ENCODE peak calls at places on chromosome 1, in six cellular contexts. P is AG04449, D is adrenal gland, M is RWPE2, S is AG09319, X is pancreas. V is an unnamed sample.
A peak's percentile ranks its signal among the peaks of the same experiment; 100 is the strongest.

GRCh38 chr1:30315185-30315960 is 408.0 kb downstream of the MATN1 start:
- DNase-seq in X (no peak), P (no peak), M (no peak), S (no peak), D (no peak), V (no peak)

GRCh38 chr1:20477355-20478071 is 8.5 kb downstream of the CAMK2N1 start:
- DNase-seq in S (no peak), M (no peak), X (no peak), P (no peak), D (peak; percentile 48), V (no peak)

GRCh38 chr1:99659755-99660210 is 13.9 kb downstream of the PALMD start:
- DNase-seq in X (no peak), P (peak; percentile 24), M (peak; percentile 70), S (peak; percentile 28), D (no peak), V (no peak)

GRCh38 chr1:83978056-83978455 is 20.9 kb downstream of the TTLL7 start:
- DNase-seq in P (no peak), X (no peak), M (no peak), D (no peak), S (no peak), V (no peak)

GRCh38 chr1:114671011-114671938 is 1.4 kb upstream of the DENND2C start:
- DNase-seq in D (no peak), X (no peak), S (no peak), P (no peak), M (no peak), V (no peak)

GRCh38 chr1:246954126-246954525 is 22.4 kb upstream of the AHCTF1 start:
- DNase-seq in D (no peak), M (no peak), X (no peak), S (no peak), P (no peak), V (no peak)

GRCh38 chr1:213783273-213783672 is 204.5 kb upstream of the PROX1 start:
- DNase-seq in D (no peak), P (no peak), M (no peak), X (no peak), S (no peak), V (no peak)

GRCh38 chr1:76075877-76076276 is 1.3 kb downstream of the ST6GALNAC3 start:
- DNase-seq in D (no peak), S (no peak), P (no peak), M (no peak), X (no peak), V (no peak)

GRCh38 chr1:236148471-236148847 is 6.1 kb downstream of the GPR137B start:
- DNase-seq in S (no peak), X (no peak), D (no peak), P (no peak), M (no peak), V (no peak)

GRCh38 chr1:201021333-201022177 is 2.0 kb downstream of the KIF21B start:
- DNase-seq in M (no peak), S (no peak), P (no peak), X (no peak), D (no peak), V (no peak)

GRCh38 chr1:11309385-11309784 is 36.4 kb downstream of the UBIAD1 start:
- DNase-seq in P (no peak), X (no peak), D (no peak), M (no peak), S (no peak), V (no peak)

GRCh38 chr1:156655151-156655903 is 13.4 kb downstream of the BCAN start:
- DNase-seq in X (no peak), S (no peak), D (no peak), P (no peak), M (no peak), V (no peak)

GRCh38 chr1:6209661-6210605 is 4.0 kb downstream of the RNF207 start:
- DNase-seq in D (no peak), X (no peak), P (no peak), M (no peak), S (no peak), V (no peak)
- TF ChIP-seq CTCF in D (no peak), X (no peak), P (no peak), M (no peak), S (peak; percentile 12), V (no peak)

GRCh38 chr1:221837886-221838285 is 96.0 kb upstream of the DUSP10 start:
- DNase-seq in M (no peak), S (no peak), D (no peak), P (no peak), X (no peak), V (no peak)
- TF ChIP-seq CTCF in M (no peak), S (no peak), D (no peak), P (no peak), X (no peak), V (no peak)

GRCh38 chr1:203089651-203090045 is 3.8 kb upstream of the MYOG start:
- DNase-seq in P (no peak), D (no peak), X (no peak), M (no peak), S (no peak), V (no peak)
- TF ChIP-seq CTCF in P (no peak), D (no peak), X (no peak), M (no peak), S (no peak), V (no peak)

DNA sequence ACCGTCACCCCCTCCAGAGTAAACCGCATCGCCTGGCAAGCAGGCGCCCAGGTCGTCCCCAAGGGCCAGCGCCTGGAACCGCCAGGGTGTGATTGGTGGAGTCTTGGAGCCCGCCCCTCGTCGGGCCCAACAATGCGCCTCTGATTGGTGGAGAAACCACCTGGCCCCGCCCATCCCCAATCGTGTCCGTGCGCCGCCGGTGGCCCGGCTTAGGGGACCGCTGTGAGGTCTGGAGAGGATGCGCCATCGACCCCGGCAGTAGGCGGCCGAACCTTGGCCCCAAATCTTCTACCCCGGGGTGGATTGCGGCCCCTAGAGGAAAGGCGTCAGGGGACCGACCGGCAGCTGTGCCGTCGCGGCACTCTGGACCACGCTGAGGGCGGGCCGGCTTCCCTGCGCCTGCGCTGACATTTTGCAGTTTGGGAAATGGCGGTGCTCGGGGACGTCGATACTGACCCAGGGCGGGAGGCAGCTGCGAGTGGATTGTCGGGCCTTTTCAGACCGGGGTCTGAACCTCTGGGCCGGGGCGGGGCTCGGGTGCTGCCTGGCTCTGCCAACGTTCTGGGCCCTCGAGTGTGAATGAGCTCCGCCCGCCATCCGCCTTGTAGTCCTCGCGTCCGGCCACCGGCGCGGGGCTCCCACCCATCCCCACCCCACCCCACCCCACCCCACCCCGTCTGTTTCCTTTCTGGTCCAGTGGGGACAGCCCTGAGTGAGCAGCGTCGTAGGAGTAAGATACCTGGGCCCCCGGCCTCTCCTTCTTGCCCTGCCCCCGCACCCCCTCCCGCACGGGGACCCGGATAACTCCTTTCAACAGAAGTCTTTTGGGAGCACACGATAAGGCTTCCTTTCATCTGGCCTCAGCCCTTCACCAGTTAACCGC is 34.2 kb downstream of the SLC2A1 start:
- DNase-seq in D (peak; percentile 96), X (peak; percentile 96), P (peak; percentile 24), S (peak; percentile 58), M (peak; percentile 91), V (peak; percentile 96)
- TF ChIP-seq CTCF in D (no peak), X (no peak), P (peak; percentile 7), S (no peak), M (no peak), V (peak; percentile 26)

DNA sequence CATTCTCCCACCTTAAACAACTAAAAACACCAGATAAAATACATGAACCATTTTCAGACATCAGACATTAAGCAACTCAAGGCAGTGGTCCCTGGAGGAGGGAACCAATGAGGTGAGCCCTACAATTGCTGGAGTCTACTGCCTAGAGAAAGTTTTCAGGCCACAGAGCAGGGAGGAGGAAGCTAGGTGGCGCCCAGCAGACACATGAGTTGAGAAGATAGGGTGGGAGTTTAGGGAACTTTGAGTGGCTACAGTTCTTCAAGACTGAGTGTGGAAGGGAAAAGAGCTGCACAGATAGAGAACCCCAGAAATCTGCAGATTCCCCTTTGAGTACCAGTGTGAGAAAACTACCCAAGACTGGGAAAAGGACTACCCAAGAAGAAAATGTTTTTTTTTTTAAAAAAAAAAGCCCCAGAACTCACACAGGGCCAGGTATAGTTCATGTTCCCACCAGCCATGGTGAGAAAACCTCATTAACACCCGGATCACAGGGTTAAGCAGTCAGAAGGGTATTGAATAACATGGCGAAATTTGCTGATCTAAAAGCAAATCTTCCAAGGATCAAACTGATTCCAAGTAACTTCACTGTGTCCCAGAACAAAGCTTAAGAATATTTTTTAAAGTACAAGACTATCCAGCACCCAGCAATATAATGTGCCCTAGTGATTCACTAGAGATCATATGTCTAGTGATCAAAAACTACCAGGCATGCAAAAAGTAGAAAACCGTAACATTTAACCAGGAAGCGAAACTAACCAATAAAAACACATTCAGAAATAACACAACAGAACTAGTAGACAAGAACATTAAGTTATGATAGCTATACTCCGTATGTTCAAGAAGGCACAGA is 12.0 kb downstream of the ALDH9A1 start:
- DNase-seq in M (no peak), X (no peak), D (no peak), S (no peak), P (no peak), V (no peak)
- TF ChIP-seq CTCF in M (peak; percentile 6), X (no peak), D (no peak), S (no peak), P (no peak), V (peak; percentile 8)

DNA sequence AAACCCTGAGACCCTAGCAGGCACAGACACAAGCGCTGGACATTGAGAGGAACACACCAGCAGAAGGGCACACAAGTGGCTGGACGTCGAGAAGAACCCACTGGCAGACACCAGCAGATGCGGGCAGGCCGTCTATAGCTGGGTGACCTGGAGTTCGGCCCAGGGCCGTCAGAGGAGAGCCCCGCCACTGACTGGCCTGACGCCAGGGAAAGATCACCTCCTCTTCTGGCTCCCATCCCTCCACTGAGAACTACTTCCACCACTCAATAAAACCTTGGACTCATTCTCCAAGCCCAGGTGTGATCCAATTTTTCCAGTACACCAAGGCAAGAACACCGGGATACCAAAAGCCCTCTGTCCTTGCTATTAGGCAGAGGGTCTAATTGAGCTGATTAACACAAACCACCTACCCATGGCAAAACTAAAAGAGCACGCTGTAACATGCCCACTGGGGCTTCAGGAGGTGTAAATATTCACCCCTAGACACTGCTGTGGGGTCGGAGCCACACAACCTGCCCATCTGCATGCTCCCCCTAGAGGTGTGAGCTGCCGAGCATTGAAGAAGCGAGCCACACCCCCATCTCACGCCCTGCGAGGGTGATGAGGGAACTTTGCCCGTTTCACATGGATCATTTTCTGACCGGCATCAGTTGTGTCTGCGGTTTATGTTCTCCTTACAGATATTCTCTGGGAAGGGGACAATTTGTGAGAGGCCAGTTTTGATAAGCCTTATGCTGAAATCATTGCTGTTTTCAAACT is 104.8 kb downstream of the HLX start:
- DNase-seq in D (no peak), S (no peak), M (no peak), P (no peak), X (peak; percentile 65), V (no peak)
- TF ChIP-seq CTCF in D (no peak), S (no peak), M (peak; percentile 16), P (no peak), X (no peak), V (no peak)

GRCh38 chr1:2542262-2542915 is 12.3 kb upstream of the HES5 start:
- DNase-seq in P (no peak), M (no peak), D (peak; percentile 34), S (no peak), X (no peak), V (no peak)
- TF ChIP-seq CTCF in P (no peak), M (no peak), D (no peak), S (no peak), X (no peak), V (no peak)

GRCh38 chr1:160080381-160081100 is 797 bp upstream of the KCNJ9 start:
- DNase-seq in P (no peak), X (no peak), D (no peak), S (no peak), M (no peak), V (no peak)
- TF ChIP-seq CTCF in P (no peak), X (no peak), D (no peak), S (no peak), M (no peak), V (no peak)

V was measured in left ventricle myocardium inferior.